ENCODE peak calls at places on chromosomes 4 and X, in four cellular contexts. One of them, this sample, is unnamed.

GRCh38 chr4:51870441-51871188 is 27.7 kb downstream of the DCUN1D4 start:
- DNase-seq in cardiac muscle cell: no peak
- DNase-seq in transverse colon: no peak
- DNase-seq in astrocyte: no peak
- DNase-seq in this sample: no peak

GRCh38 chr4:124061413-124061812 is 651.1 kb downstream of the ANKRD50 start:
- DNase-seq in transverse colon: no peak
- DNase-seq in astrocyte: peak
- DNase-seq in cardiac muscle cell: peak
- DNase-seq in this sample: no peak

GRCh38 chr4:2861631-2862436 is 18.2 kb downstream of the ADD1 start:
- DNase-seq in transverse colon: no peak
- DNase-seq in astrocyte: no peak
- DNase-seq in cardiac muscle cell: no peak
- DNase-seq in this sample: no peak

GRCh38 chr4:142697303-142697702 is 148.8 kb downstream of the INPP4B start:
- DNase-seq in transverse colon: no peak
- DNase-seq in astrocyte: no peak
- DNase-seq in cardiac muscle cell: no peak
- DNase-seq in this sample: no peak

GRCh38 chr4:186723207-186724047 is at the start of gene FAT1:
- DNase-seq in astrocyte: peak
- DNase-seq in transverse colon: peak
- DNase-seq in cardiac muscle cell: peak
- DNase-seq in this sample: peak

GRCh38 chrX:118226060-118226428 is 109.4 kb upstream of the KLHL13 start:
- DNase-seq in transverse colon: no peak
- DNase-seq in cardiac muscle cell: peak
- DNase-seq in astrocyte: peak
- DNase-seq in this sample: no peak

GRCh38 chr4:172953896-172954568 is 214.6 kb upstream of the GALNT7 start:
- DNase-seq in astrocyte: no peak
- DNase-seq in cardiac muscle cell: no peak
- DNase-seq in transverse colon: no peak
- DNase-seq in this sample: no peak

GRCh38 chrX:129534816-129535578 is 5.1 kb upstream of the OCRL start:
- DNase-seq in transverse colon: no peak
- DNase-seq in cardiac muscle cell: no peak
- DNase-seq in astrocyte: peak
- DNase-seq in this sample: no peak

GRCh38 chrX:68693481-68694410 is 46.3 kb downstream of the STARD8 start:
- DNase-seq in cardiac muscle cell: peak
- DNase-seq in transverse colon: peak
- DNase-seq in astrocyte: peak
- DNase-seq in this sample: peak

GRCh38 chrX:20454117-20454516 is 187.4 kb upstream of the RPS6KA3 start:
- DNase-seq in cardiac muscle cell: no peak
- DNase-seq in astrocyte: peak
- DNase-seq in transverse colon: no peak
- DNase-seq in this sample: no peak

GRCh38 chrX:11932423-11932822 is 174.4 kb downstream of the MSL3 start:
- DNase-seq in cardiac muscle cell: no peak
- DNase-seq in astrocyte: no peak
- DNase-seq in transverse colon: no peak
- DNase-seq in this sample: no peak

GRCh38 chr4:42483426-42484379 is 86.4 kb downstream of the SHISA3 start:
- DNase-seq in astrocyte: peak
- DNase-seq in transverse colon: no peak
- DNase-seq in cardiac muscle cell: peak
- DNase-seq in this sample: no peak

GRCh38 chr4:154549894-154550790 is at the start of gene PLRG1:
- DNase-seq in transverse colon: peak
- DNase-seq in astrocyte: peak
- DNase-seq in cardiac muscle cell: peak
- DNase-seq in this sample: peak
- TF ChIP-seq CTCF in transverse colon: peak
- TF ChIP-seq CTCF in astrocyte: no peak
- TF ChIP-seq CTCF in cardiac muscle cell: no peak
- TF ChIP-seq CTCF in this sample: no peak

DNA sequence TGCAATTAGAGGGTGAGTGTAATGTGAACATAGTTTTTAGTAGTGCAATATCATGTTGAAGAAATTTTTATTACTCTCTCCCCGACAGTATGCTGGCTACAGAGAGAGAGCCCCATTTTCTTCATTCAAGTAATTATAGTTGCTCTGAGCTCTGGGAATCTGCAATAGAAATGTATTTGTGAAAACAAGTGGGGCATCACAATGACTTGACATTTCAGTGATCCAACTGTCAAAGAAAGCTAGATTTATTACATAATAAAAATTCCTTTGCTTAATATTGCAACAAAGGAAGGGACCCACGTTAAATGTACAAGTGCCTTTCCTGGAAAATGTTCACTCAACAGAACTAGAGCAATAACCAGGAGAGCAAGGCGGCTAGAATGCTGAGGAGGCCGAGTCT is 476.2 kb downstream of the AFF2 start:
- DNase-seq in astrocyte: no peak
- DNase-seq in transverse colon: no peak
- DNase-seq in cardiac muscle cell: no peak
- DNase-seq in this sample: no peak
- TF ChIP-seq CTCF in astrocyte: no peak
- TF ChIP-seq CTCF in transverse colon: no peak
- TF ChIP-seq CTCF in cardiac muscle cell: no peak
- TF ChIP-seq CTCF in this sample: no peak

DNA sequence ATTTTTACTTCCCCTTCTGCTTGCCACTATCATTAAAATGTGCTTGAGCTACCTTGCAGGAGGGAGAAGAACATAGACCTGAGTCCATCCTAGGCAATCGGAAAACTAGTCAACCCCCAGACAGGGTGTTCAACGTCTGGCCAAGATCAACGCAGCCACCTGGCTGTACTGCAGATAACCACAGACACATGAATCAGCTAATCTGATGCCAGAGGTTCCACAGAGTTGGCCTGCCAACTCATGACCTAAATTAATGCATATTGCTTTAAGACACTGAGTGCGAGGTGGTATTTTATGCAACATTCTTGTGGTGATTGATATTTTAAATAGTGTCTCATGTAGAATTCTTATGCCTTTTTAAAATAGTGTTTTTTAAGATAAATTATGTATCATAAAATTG is 1283.8 kb upstream of the PABPC4L start:
- DNase-seq in astrocyte: peak
- DNase-seq in cardiac muscle cell: no peak
- DNase-seq in transverse colon: no peak
- DNase-seq in this sample: no peak
- TF ChIP-seq CTCF in astrocyte: no peak
- TF ChIP-seq CTCF in cardiac muscle cell: no peak
- TF ChIP-seq CTCF in transverse colon: no peak
- TF ChIP-seq CTCF in this sample: no peak

GRCh38 chr4:138832563-138832962 is 183.0 kb upstream of the NOCT start:
- DNase-seq in astrocyte: no peak
- DNase-seq in transverse colon: no peak
- DNase-seq in cardiac muscle cell: no peak
- DNase-seq in this sample: no peak

GRCh38 chr4:138834029-138834428 is 181.6 kb upstream of the NOCT start:
- DNase-seq in astrocyte: no peak
- DNase-seq in transverse colon: no peak
- DNase-seq in cardiac muscle cell: no peak
- DNase-seq in this sample: no peak

GRCh38 chr4:138838251-138838650 is 177.3 kb upstream of the NOCT start:
- DNase-seq in cardiac muscle cell: no peak
- DNase-seq in astrocyte: no peak
- DNase-seq in transverse colon: no peak
- DNase-seq in this sample: no peak

GRCh38 chr4:138839574-138839973 is 176.0 kb upstream of the NOCT start:
- DNase-seq in astrocyte: no peak
- DNase-seq in cardiac muscle cell: no peak
- DNase-seq in transverse colon: no peak
- DNase-seq in this sample: no peak

DNA sequence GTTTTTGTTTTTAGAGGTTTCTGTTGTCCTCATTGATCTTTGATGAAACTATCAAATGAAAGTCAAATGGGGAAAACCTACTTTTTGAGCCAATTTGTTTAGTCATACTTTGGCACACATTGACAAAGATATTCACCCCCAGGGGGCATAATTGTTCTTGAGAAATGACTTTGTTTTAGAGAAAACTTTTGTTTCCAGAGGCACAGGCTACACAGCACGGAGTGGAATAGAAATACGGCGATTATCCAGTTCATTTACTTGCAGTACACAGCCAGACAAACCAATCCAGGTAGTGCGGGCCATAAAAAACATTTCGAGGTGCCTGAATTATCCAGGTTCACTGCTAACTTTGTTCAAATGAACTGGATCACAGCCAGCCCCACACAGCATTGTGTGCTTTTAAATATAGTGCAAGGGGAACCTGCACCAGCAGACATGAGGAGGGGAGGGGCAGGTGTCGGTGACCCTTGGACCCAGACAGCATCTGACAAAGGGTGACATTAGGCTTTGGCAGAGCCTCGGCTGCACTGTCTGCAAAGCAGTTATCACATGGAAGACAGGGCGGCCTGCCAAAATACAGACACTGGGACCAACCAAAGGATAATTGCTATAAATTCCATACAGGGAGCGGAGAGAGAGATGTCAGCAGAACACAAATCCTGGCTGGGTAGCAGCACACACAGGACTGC is 179.6 kb upstream of the NOCT start:
- DNase-seq in cardiac muscle cell: peak
- DNase-seq in transverse colon: peak
- DNase-seq in astrocyte: peak
- DNase-seq in this sample: no peak
- TF ChIP-seq CTCF in cardiac muscle cell: no peak
- TF ChIP-seq CTCF in transverse colon: no peak
- TF ChIP-seq CTCF in astrocyte: peak
- TF ChIP-seq CTCF in this sample: no peak

GRCh38 chr4:56435001-56435747 is at the start of gene PPAT:
- DNase-seq in astrocyte: peak
- DNase-seq in cardiac muscle cell: peak
- DNase-seq in transverse colon: peak
- DNase-seq in this sample: peak
- TF ChIP-seq CTCF in astrocyte: no peak
- TF ChIP-seq CTCF in cardiac muscle cell: no peak
- TF ChIP-seq CTCF in transverse colon: peak
- TF ChIP-seq CTCF in this sample: peak

DNA sequence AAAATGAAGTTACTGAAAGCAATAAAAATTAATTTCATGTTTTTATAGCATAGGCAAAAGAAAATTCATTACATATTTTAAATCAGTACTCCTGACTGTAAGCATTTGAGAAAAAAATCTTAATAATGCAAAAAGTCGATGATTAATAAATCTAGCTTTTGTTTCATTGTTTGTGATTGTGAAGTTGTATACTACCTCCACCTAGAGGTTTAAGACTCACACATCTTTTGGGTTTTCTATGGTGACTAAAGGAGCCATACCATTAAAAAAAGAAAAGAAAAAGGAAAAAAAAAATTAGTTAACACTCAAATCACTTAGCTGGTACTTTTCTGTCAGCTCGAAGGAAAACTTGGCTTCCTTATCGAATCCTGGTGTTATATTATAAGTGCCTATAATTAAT is 2.0 kb downstream of the GABRA2 start:
- DNase-seq in cardiac muscle cell: no peak
- DNase-seq in transverse colon: no peak
- DNase-seq in astrocyte: no peak
- DNase-seq in this sample: no peak
- TF ChIP-seq CTCF in cardiac muscle cell: no peak
- TF ChIP-seq CTCF in transverse colon: no peak
- TF ChIP-seq CTCF in astrocyte: no peak
- TF ChIP-seq CTCF in this sample: no peak

This sample was measured in lung.